ENCODE peak calls at places on chromosome 12, in six cellular contexts. U is H9, W is mesenchymal stem cell, Q is trophoblast cell, Z is IMR-90, V is mesendoderm. M is an unnamed sample.
A peak's percentile ranks its signal among the peaks of the same experiment; 100 is the strongest.

GRCh38 chr12:60257063-60257462 is 661.2 kb downstream of the SLC16A7 start:
- DNase-seq in U (no peak), W (peak; percentile 75), Q (peak; percentile 12), Z (peak; percentile 86), V (peak; percentile 73), M (no peak)

GRCh38 chr12:43148711-43149110 is 403.3 kb downstream of the ADAMTS20 start:
- DNase-seq in U (no peak), W (no peak), Q (no peak), Z (no peak), V (peak; percentile 8), M (no peak)

GRCh38 chr12:52029686-52030085 is 21.6 kb upstream of the NR4A1 start:
- DNase-seq in U (peak; percentile 95), W (peak; percentile 85), Q (no peak), Z (peak; percentile 52), V (peak; percentile 97), M (peak; percentile 83)

GRCh38 chr12:124233041-124233836 is 61.7 kb upstream of the RFLNA start:
- DNase-seq in U (no peak), W (peak; percentile 94), Q (peak; percentile 43), Z (peak; percentile 84), V (no peak), M (no peak)

GRCh38 chr12:87336814-87337336 is 692.3 kb downstream of the C12orf50 start:
- DNase-seq in U (no peak), W (no peak), Q (no peak), Z (no peak), V (no peak), M (no peak)

GRCh38 chr12:112381898-112382796 is at the start of gene HECTD4:
- DNase-seq in U (peak; percentile 97), W (peak; percentile 89), Q (peak; percentile 97), Z (peak; percentile 75), V (peak; percentile 93), M (peak; percentile 94)

GRCh38 chr12:115979851-115980250 is 297.6 kb downstream of the MED13L start:
- DNase-seq in U (no peak), W (no peak), Q (no peak), Z (no peak), V (peak; percentile 32), M (no peak)

GRCh38 chr12:87136330-87136976 is 880.3 kb upstream of the MGAT4C start:
- DNase-seq in U (no peak), W (peak; percentile 67), Q (no peak), Z (peak; percentile 60), V (peak; percentile 21), M (no peak)

GRCh38 chr12:25395227-25395626 is 144.5 kb upstream of the KRAS start:
- DNase-seq in U (no peak), W (no peak), Q (no peak), Z (no peak), V (no peak), M (no peak)

GRCh38 chr12:3120701-3121100 is 43.5 kb downstream of the TSPAN9 start:
- DNase-seq in U (no peak), W (no peak), Q (no peak), Z (no peak), V (no peak), M (no peak)

GRCh38 chr12:3122841-3123678 is 45.9 kb downstream of the TSPAN9 start:
- DNase-seq in U (peak; percentile 54), W (peak; percentile 37), Q (no peak), Z (peak; percentile 75), V (peak; percentile 39), M (no peak)

GRCh38 chr12:3124917-3125316 is 47.7 kb downstream of the TSPAN9 start:
- DNase-seq in U (no peak), W (no peak), Q (no peak), Z (no peak), V (no peak), M (no peak)

GRCh38 chr12:3125674-3126073 is 48.5 kb downstream of the TSPAN9 start:
- DNase-seq in U (no peak), W (no peak), Q (no peak), Z (no peak), V (no peak), M (no peak)

DNA sequence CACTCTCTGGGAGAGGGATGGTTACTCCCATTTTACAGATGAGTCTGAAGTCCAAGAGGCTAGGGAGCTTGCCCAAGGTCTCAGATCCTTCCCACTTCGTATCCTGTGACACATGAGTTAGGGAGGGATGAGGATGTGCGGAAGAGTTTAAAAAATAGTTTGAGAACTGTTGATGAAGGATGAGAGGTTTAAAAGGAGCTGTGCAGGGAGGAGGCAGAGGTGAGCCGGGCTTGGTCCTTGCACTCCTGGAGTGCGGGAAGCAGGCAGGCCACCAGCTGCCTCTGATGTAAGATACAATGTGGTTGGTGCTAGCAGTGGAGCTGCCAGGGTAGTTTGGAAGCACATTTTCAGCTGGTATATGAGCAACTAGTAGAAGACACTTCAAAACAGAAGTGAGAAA is 46.5 kb downstream of the TSPAN9 start:
- DNase-seq in U (no peak), W (no peak), Q (no peak), Z (no peak), V (no peak), M (no peak)
- H3K23ac ChIP-seq in U (no peak overlapping the region), W (no peak overlapping the region), Q (no peak overlapping the region), Z (no peak overlapping the region), V (no peak overlapping the region), M (no peak overlapping the region)

GRCh38 chr12:91853350-91854127 is 292.1 kb downstream of the BTG1 start:
- DNase-seq in U (no peak), W (no peak), Q (no peak), Z (no peak), V (no peak), M (no peak)
- H3K23ac ChIP-seq in U (no peak overlapping the region), W (no peak overlapping the region), Q (no peak overlapping the region), Z (no peak overlapping the region), V (no peak overlapping the region), M (no peak overlapping the region)

GRCh38 chr12:49432616-49433015 is 65.4 kb downstream of the SPATS2 start:
- DNase-seq in U (no peak), W (no peak), Q (no peak), Z (no peak), V (no peak), M (no peak)

DNA sequence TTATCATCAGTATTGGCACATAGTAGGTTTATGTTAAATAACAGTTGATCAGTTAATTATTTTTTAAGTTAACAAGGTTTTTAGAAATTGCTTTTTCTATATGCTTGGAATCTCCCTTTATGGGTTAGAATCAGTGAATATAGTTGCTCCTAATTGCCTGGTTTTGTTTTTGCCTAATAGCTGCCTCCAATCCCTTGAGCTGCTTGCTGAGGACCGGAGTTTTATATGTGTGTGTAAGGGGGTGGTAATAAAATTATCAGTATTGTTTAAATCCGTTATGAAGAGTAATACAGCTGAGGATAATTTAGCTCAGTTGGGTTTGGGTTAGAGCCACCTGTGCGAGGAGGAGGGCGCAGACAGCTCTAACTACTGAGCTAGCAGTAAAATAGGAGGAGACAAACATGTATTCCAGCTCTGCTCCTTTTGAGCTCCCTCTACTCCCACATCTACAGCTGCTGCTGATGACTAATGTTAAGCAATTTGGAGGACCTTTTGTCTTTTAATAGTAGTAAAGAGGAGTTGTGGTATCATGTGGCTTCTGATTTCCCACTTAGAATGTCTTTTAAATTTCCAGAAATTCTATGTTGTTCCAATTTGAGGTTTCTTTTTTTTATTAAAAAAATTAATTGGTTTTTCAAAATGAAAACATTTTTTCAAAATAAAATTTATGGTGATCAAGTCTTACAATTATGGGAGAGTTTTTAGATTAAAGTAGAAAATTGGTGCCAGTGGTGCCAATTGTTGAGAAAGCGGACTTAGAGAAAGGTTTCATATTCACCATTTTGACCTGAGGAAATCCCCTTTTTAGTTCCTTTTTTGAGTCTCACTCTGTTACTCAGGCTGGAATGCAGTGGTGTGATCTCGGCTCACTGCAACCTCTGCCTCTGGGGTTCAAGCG is 61.6 kb downstream of the SPATS2 start:
- DNase-seq in U (no peak), W (peak; percentile 67), Q (peak; percentile 47), Z (peak; percentile 86), V (peak; percentile 51), M (no peak)
- H3K23ac ChIP-seq in U (no peak overlapping the region), W (no peak overlapping the region), Q (no peak overlapping the region), Z (no peak overlapping the region), V (no peak overlapping the region), M (no peak overlapping the region)

GRCh38 chr12:47851303-47851952 is 31.7 kb upstream of the HDAC7 start:
- DNase-seq in U (peak; percentile 23), W (no peak), Q (no peak), Z (no peak), V (no peak), M (no peak)

GRCh38 chr12:47849261-47849660 is 29.6 kb upstream of the HDAC7 start:
- DNase-seq in U (no peak), W (peak; percentile 69), Q (no peak), Z (no peak), V (no peak), M (no peak)

GRCh38 chr12:47850153-47851084 is 30.7 kb upstream of the HDAC7 start:
- DNase-seq in U (peak; percentile 43), W (peak; percentile 79), Q (peak; percentile 82), Z (peak; percentile 83), V (peak; percentile 88), M (no peak)

GRCh38 chr12:47846294-47846996 is 26.7 kb upstream of the HDAC7 start:
- DNase-seq in U (peak; percentile 36), W (no peak), Q (no peak), Z (no peak), V (no peak), M (no peak)

GRCh38 chr12:47848853-47849252 is 29.1 kb upstream of the HDAC7 start:
- DNase-seq in U (no peak), W (no peak), Q (no peak), Z (no peak), V (no peak), M (no peak)
- H3K23ac ChIP-seq in U (no peak overlapping the region), W (no peak overlapping the region), Q (no peak overlapping the region), Z (no peak overlapping the region), V (no peak overlapping the region), M (no peak overlapping the region)

DNA sequence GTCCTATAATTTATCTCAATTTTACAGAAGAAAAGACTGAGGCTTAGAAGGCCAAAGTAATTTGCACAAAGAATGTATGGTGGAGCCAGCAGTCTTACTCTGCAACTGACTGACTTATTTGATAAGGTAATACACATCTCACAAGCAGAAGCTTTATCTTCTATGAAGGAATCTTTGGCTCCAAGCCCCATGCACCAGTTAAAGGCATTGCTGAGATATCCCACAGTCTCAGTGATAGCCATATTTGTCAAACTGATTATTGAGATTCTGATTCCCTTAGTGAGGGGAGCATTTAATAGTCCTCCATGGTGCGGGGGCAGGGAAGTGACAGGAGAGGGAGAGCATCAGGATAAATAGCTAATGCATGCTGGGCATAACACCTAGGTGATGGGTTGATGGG is 60.4 kb upstream of the GRIP1 start:
- DNase-seq in U (no peak), W (no peak), Q (no peak), Z (no peak), V (peak; percentile 78), M (no peak)
- H3K23ac ChIP-seq in U (no peak overlapping the region), W (no peak overlapping the region), Q (no peak overlapping the region), Z (no peak overlapping the region), V (no peak overlapping the region), M (no peak overlapping the region)

GRCh38 chr12:120490833-120491512 is 4.9 kb upstream of the DYNLL1 start:
- DNase-seq in U (no peak), W (no peak), Q (no peak), Z (no peak), V (no peak), M (no peak)

GRCh38 chr12:120485914-120486881 is 9.7 kb upstream of the DYNLL1 start:
- DNase-seq in U (no peak), W (no peak), Q (no peak), Z (no peak), V (no peak), M (no peak)

GRCh38 chr12:120489018-120489417 is 6.9 kb upstream of the DYNLL1 start:
- DNase-seq in U (no peak), W (no peak), Q (no peak), Z (peak; percentile 49), V (no peak), M (no peak)

GRCh38 chr12:120488057-120488660 is 7.8 kb upstream of the DYNLL1 start:
- DNase-seq in U (no peak), W (no peak), Q (no peak), Z (no peak), V (no peak), M (no peak)

GRCh38 chr12:120490284-120490683 is 5.6 kb upstream of the DYNLL1 start:
- DNase-seq in U (no peak), W (no peak), Q (no peak), Z (no peak), V (peak; percentile 22), M (no peak)
- H3K23ac ChIP-seq in U (no peak overlapping the region), W (no peak overlapping the region), Q (no peak overlapping the region), Z (no peak overlapping the region), V (no peak overlapping the region), M (no peak overlapping the region)